ENCODE peak calls at places on chromosome 20, in ten cellular contexts. U, A, Z, L, O, X, I, S, C and Y are unnamed samples.

GRCh38 chr20:46800405-46800804 is 91.0 kb downstream of the SLC2A10 start:
- DNase-seq in I (no peak), S (no peak), C (no peak), Z (no peak), X (no peak), A (no peak), O (no peak), U (no peak), L (no peak), Y (no peak)

GRCh38 chr20:61426361-61426760 is 174.3 kb downstream of the CDH4 start:
- DNase-seq in I (no peak), U (no peak), X (no peak), L (no peak), O (no peak), C (no peak), A (no peak), S (no peak), Z (no peak), Y (no peak)

GRCh38 chr20:32650545-32650944 is 23.2 kb downstream of the C20orf203 start:
- DNase-seq in O (no peak), I (no peak), Z (no peak), U (no peak), A (no peak), X (no peak), C (no peak), S (no peak), L (no peak), Y (peak)

GRCh38 chr20:10369723-10370090 is 64.3 kb downstream of the MKKS start:
- DNase-seq in A (peak), O (no peak), Z (peak), I (no peak), X (no peak), S (no peak), L (no peak), U (peak), C (no peak), Y (no peak)

GRCh38 chr20:50721881-50722281 is 9.5 kb upstream of the PARD6B start:
- DNase-seq in A (no peak), O (no peak), I (no peak), L (no peak), X (no peak), C (no peak), U (no peak), Z (peak), S (no peak), Y (no peak)

GRCh38 chr20:50991076-50991475 is 31.8 kb downstream of the KCNG1 start:
- DNase-seq in A (peak), C (no peak), Z (no peak), L (no peak), X (no peak), U (no peak), S (no peak), O (no peak), I (no peak), Y (no peak)

GRCh38 chr20:33576432-33576883 is 85.7 kb upstream of the C20orf144 start:
- DNase-seq in I (no peak), X (no peak), A (peak), O (no peak), U (no peak), L (no peak), Z (no peak), C (no peak), S (no peak), Y (peak)

GRCh38 chr20:61896058-61896961 is 169.4 kb downstream of the TAF4 start:
- DNase-seq in X (peak), I (peak), S (peak), U (peak), L (no peak), A (peak), C (peak), O (no peak), Z (peak), Y (peak)

GRCh38 chr20:50370036-50370566 is 140.1 kb upstream of the PTPN1 start:
- DNase-seq in X (no peak), Z (no peak), S (no peak), O (no peak), U (no peak), I (no peak), C (no peak), L (no peak), A (no peak), Y (no peak)

GRCh38 chr20:60455272-60455671 is 497.0 kb downstream of the CDH26 start:
- DNase-seq in Z (no peak), A (no peak), C (no peak), U (no peak), L (no peak), S (no peak), I (no peak), X (no peak), O (no peak), Y (no peak)

GRCh38 chr20:53162251-53162835 is 190.2 kb downstream of the TSHZ2 start:
- DNase-seq in O (peak), I (peak), S (no peak), X (peak), L (no peak), U (peak), A (peak), C (no peak), Z (peak), Y (peak)

GRCh38 chr20:44858959-44859358 is 26.5 kb upstream of the YWHAB start:
- DNase-seq in I (peak), L (no peak), A (no peak), C (no peak), S (no peak), U (no peak), O (no peak), X (peak), Z (no peak), Y (no peak)

GRCh38 chr20:47318027-47318595 is 38.4 kb downstream of the ZMYND8 start:
- DNase-seq in S (no peak), Z (peak), I (peak), O (no peak), L (no peak), X (peak), C (no peak), A (peak), U (no peak), Y (peak)

GRCh38 chr20:55205684-55206083 is 730.3 kb downstream of the DOK5 start:
- DNase-seq in C (no peak), O (no peak), Z (no peak), I (no peak), A (no peak), X (no peak), U (no peak), L (no peak), S (no peak), Y (no peak)

GRCh38 chr20:31711416-31712111 is 11.1 kb downstream of the BCL2L1 start:
- DNase-seq in S (no peak), A (no peak), X (no peak), O (no peak), C (no peak), U (no peak), L (no peak), I (no peak), Z (no peak), Y (no peak)

GRCh38 chr20:34705383-34706021 is 1.4 kb downstream of the TP53INP2 start:
- DNase-seq in A (peak), L (no peak), U (peak), I (peak), C (no peak), X (no peak), O (no peak), S (no peak), Z (peak), Y (peak)

GRCh38 chr20:38167851-38168760 is 3.0 kb upstream of the TGM2 start:
- DNase-seq in U (peak), O (no peak), A (peak), L (no peak), X (no peak), S (peak), Z (peak), I (peak), C (no peak), Y (peak)

GRCh38 chr20:25250508-25250907 is 2.6 kb downstream of the PYGB start:
- DNase-seq in A (peak), U (no peak), O (no peak), X (no peak), S (no peak), C (no peak), L (no peak), I (no peak), Z (no peak), Y (no peak)

GRCh38 chr20:50583422-50584150 is 73.4 kb downstream of the PTPN1 start:
- DNase-seq in Z (no peak), C (no peak), X (no peak), S (no peak), O (no peak), A (no peak), U (no peak), I (no peak), L (no peak), Y (no peak)

GRCh38 chr20:6882911-6883310 is 115.4 kb downstream of the BMP2 start:
- DNase-seq in S (no peak), A (no peak), Z (no peak), X (no peak), U (no peak), I (no peak), O (no peak), C (no peak), L (no peak), Y (no peak)

GRCh38 chr20:18692453-18692852 is 104.6 kb downstream of the DTD1 start:
- DNase-seq in X (peak), Z (peak), L (no peak), U (no peak), A (peak), C (no peak), S (no peak), I (no peak), O (no peak), Y (no peak)

GRCh38 chr20:31652917-31653385 is 15.2 kb downstream of the COX4I2 start:
- DNase-seq in L (no peak), O (no peak), Z (no peak), S (no peak), U (no peak), C (no peak), I (no peak), X (no peak), A (peak), Y (no peak)

GRCh38 chr20:1721687-1722512 is 64.3 kb upstream of the SIRPG start:
- DNase-seq in C (no peak), L (no peak), S (no peak), X (peak), O (no peak), I (no peak), Z (no peak), U (no peak), A (no peak), Y (no peak)

GRCh38 chr20:58408603-58409246 is 19.7 kb downstream of the VAPB start:
- DNase-seq in U (no peak), L (no peak), S (no peak), C (no peak), O (no peak), X (no peak), Z (no peak), A (no peak), I (no peak), Y (no peak)

GRCh38 chr20:19888269-19888669 is 128.9 kb upstream of the NAA20 start:
- DNase-seq in S (no peak), L (no peak), X (no peak), U (no peak), A (no peak), C (no peak), I (no peak), O (no peak), Z (no peak), Y (no peak)

GRCh38 chr20:45174434-45175364 is at the start of gene PI3:
- DNase-seq in I (no peak), O (no peak), C (no peak), A (no peak), S (no peak), U (no peak), Z (no peak), L (peak), X (no peak), Y (no peak)

GRCh38 chr20:12591949-12592470 is 416.8 kb upstream of the SPTLC3 start:
- DNase-seq in A (no peak), O (no peak), L (no peak), C (no peak), S (no peak), Z (no peak), U (no peak), X (no peak), I (no peak), Y (no peak)

GRCh38 chr20:51127713-51128112 is 104.8 kb upstream of the KCNG1 start:
- DNase-seq in C (no peak), S (no peak), U (no peak), X (no peak), I (no peak), A (no peak), Z (no peak), O (no peak), L (no peak), Y (no peak)

GRCh38 chr20:46049190-46049589 is 20.2 kb downstream of the SLC12A5 start:
- DNase-seq in U (no peak), Z (no peak), L (no peak), X (no peak), A (no peak), S (no peak), C (no peak), O (no peak), I (no peak), Y (no peak)

GRCh38 chr20:35263609-35264223 is 14.2 kb downstream of the MMP24OS start:
- DNase-seq in O (no peak), L (no peak), X (no peak), S (no peak), U (peak), I (no peak), Z (no peak), A (no peak), C (no peak), Y (no peak)

DNA sequence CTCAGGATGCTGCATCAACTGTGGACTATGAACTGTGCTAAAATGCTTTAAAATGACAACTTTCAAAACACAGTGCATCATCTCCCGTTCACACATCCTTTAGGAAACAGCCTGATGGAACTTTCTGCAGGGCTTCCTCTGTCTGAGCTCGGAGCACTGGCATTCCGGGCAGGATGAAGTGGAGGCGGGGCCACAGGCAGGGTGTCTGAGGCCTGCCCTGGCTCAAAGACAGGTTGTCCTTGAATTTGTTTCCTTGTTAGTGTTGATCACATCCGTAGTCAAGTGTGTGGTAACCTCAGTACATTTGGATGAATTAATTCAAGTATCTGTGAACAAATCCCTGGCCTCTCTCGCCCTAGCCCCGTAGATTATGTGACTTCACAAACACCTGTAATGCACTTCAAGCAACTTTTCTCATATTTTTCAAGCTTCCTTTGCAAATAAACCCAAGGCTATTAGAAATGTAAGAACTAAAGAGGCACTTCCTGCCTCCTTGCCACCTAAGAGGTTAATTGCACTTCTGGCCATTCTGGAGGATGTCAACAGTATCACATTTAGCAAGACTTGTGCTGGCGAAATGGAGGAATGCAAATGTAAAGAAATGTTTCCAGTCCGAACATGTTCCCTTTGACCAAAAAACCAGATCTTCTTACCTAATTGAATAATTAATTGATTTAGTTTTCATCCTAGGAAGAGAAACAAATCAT is 3.1 kb downstream of the CD93 start:
- DNase-seq in O (no peak), C (no peak), X (no peak), U (no peak), I (peak), A (no peak), Z (peak), L (no peak), S (no peak), Y (no peak)
- TF ChIP-seq POLR2A in O (no peak), C (no peak), X (no peak), U (no peak), I (no peak), A (no peak), Z (peak), L (no peak), S (peak), Y (no peak)

DNA sequence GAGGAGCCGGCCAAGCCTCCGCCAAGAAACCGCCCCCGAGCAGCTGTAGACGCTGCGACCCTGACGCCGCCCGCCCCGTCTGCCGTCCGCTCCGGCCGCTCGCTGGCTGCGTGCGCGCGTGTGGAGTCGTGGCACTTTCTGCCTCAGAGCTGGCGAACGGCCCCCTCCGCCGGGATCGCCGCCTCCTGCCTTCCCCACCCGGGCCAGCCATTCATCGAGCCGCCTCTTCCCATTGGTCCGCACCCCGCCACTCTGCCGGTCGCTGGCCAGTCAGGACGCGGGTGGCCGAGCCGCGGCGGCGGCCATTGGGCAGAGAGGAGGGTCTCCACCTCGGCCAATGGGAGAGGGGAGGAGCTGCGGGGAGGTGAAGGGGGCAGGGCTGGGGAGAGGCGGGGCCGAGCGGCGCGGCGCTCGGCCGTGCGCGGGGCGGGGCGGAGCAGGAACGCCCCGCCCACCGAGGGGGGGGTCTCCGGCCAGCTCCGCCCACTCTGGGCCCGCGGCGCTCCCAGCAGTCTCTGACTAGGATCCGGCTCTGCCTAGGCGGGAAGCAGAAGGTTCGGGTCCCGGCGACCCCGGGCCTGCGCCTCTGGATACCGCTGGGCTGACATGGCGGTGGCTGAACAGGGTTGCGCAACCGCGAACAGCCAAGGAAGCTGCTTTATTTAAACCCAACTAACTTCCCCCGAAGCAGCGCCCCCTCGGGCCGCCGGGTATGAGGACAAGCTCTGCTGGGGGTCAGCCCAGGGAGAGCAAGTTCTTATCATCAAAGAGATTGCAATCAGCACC is at the start of gene RRBP1:
- DNase-seq in O (peak), U (peak), S (peak), I (peak), A (peak), C (peak), X (peak), Z (peak), L (peak), Y (peak)
- TF ChIP-seq POLR2A in O (peak), U (peak), S (peak), I (peak), A (peak), C (peak), X (peak), Z (peak), L (peak), Y (peak)

DNA sequence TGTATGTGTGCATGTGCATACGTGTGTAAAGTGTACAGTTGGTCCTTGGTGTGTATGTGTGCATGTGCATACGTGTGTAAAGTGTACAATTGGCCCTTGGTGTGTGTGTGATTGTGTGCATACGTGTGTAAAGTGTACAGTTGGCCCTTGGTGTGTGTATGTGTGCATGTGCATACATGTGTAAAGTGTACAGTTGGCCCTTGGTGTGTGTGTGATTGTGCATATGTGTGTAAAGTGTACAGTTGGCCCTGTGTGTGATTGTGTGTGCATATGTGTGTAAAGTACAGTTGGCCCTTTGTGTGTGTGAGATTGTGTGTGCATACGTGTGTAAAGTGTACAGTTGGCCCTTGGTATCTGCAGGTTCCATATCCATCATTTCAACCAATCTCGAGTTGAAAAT is 5.1 kb upstream of the LIME1 start:
- DNase-seq in C (no peak), X (no peak), A (no peak), U (no peak), L (no peak), O (no peak), Z (no peak), I (no peak), S (no peak), Y (no peak)
- TF ChIP-seq POLR2A in C (no peak), X (no peak), A (no peak), U (no peak), L (no peak), O (no peak), Z (no peak), I (no peak), S (no peak), Y (no peak)

GRCh38 chr20:63566395-63567131 is 7.5 kb downstream of the HELZ2 start:
- DNase-seq in L (no peak), O (no peak), C (no peak), Z (no peak), I (no peak), A (no peak), X (no peak), U (no peak), S (no peak), Y (no peak)

GRCh38 chr20:63568986-63569949 is 4.8 kb downstream of the HELZ2 start:
- DNase-seq in Z (no peak), U (no peak), L (no peak), C (no peak), I (peak), O (no peak), S (no peak), X (no peak), A (no peak), Y (no peak)

GRCh38 chr20:63567132-63567381 is 7.0 kb downstream of the HELZ2 start:
- DNase-seq in I (peak), A (no peak), Z (no peak), S (no peak), U (no peak), O (no peak), L (no peak), C (peak), X (no peak), Y (no peak)

GRCh38 chr20:63567382-63568169 is 6.5 kb downstream of the HELZ2 start:
- DNase-seq in X (no peak), S (no peak), O (no peak), Z (peak), U (no peak), C (peak), A (no peak), L (no peak), I (peak), Y (no peak)

GRCh38 chr20:63568170-63568981 is 5.7 kb downstream of the HELZ2 start:
- DNase-seq in X (no peak), O (no peak), U (no peak), I (peak), S (no peak), C (no peak), L (no peak), Z (no peak), A (no peak), Y (no peak)
- TF ChIP-seq POLR2A in X (no peak), O (no peak), U (no peak), I (no peak), S (no peak), C (no peak), L (no peak), Z (no peak), A (no peak), Y (peak)

GRCh38 chr20:3190681-3191111 is 13.8 kb downstream of the DDRGK1 start:
- DNase-seq in I (no peak), S (no peak), C (no peak), O (no peak), L (no peak), U (no peak), X (no peak), A (no peak), Z (no peak), Y (no peak)
- TF ChIP-seq POLR2A in I (no peak), S (no peak), C (no peak), O (no peak), L (no peak), U (no peak), X (no peak), A (no peak), Z (no peak), Y (no peak)

DNA sequence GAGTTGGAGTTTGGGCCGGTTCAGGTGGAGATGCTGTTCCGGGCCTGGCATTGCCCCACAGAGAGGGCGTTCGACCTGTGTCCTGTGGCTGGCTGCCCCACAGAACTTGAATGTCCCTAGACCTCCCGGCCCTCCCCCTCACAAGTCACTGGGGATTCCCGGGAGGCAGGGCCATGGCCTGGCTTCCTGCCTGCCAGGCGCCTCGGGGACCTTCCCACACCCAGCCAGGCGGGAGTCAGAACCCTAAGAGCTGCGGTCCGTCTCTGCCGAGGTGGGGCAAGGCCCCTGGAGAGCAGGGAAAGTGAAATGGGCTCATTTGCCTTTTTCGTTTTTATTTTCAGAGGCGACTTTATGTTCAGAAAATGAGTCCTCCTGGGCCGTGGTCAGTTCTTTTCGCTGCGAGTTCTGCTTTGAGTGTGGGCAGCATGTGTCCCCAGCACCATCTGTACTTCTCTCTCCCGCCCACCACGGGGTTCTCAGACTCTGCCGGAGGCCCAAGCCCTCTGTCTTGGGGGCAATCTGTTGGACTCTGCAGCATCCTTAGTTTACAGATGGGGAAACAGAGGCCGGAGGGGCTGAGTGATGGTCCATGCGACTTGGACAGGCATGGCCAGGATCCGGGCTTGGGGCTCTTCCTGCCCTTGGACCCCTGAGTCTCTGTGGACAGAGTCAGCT is 8.5 kb downstream of the RBM38 start:
- DNase-seq in A (peak), O (no peak), L (no peak), S (peak), U (no peak), C (no peak), X (no peak), I (no peak), Z (no peak), Y (no peak)
- TF ChIP-seq POLR2A in A (no peak), O (no peak), L (no peak), S (no peak), U (no peak), C (peak), X (no peak), I (no peak), Z (no peak), Y (no peak)